ENCODE peak calls at places on chromosomes 2 and 18, in eight cellular contexts. U, X, R, I, B, H, G and D are unnamed samples.

GRCh38 chr2:152715854-152716428 is 1.3 kb downstream of the PRPF40A start:
- DNase-seq in I (no peak), R (no peak), U (no peak), B (no peak), H (no peak), G (no peak), X (no peak), D (no peak)

GRCh38 chr2:202355993-202356505 is 20.1 kb upstream of the BMPR2 start:
- DNase-seq in U (no peak), G (no peak), H (no peak), X (no peak), R (no peak), B (no peak), I (no peak), D (no peak)

GRCh38 chr2:182077451-182078142 is 91.9 kb downstream of the PPP1R1C start:
- DNase-seq in G (peak; percentile 50), X (peak; percentile 25), B (no peak), I (no peak), U (no peak), H (no peak), R (no peak), D (peak; percentile 17)

GRCh38 chr2:231393149-231394131 is 2.1 kb upstream of the B3GNT7 start:
- DNase-seq in U (no peak), G (no peak), B (no peak), I (no peak), X (peak; percentile 32), R (no peak), H (peak; percentile 49), D (no peak)

GRCh38 chr2:231133365-231134114 is 8.7 kb upstream of the HTR2B start:
- DNase-seq in R (no peak), G (no peak), H (no peak), U (no peak), I (no peak), X (no peak), B (no peak), D (no peak)

GRCh38 chr2:42923632-42924425 is 131.4 kb upstream of the HAAO start:
- DNase-seq in H (no peak), G (no peak), U (no peak), B (no peak), I (no peak), X (no peak), R (no peak), D (no peak)

GRCh38 chr2:160061533-160062282 is 707 bp downstream of the PLA2R1 start:
- DNase-seq in B (no peak), X (peak; percentile 29), R (peak; percentile 61), G (no peak), H (no peak), I (no peak), U (no peak), D (peak; percentile 15)

GRCh38 chr2:46174559-46175170 is 122.5 kb upstream of the EPAS1 start:
- DNase-seq in R (no peak), X (no peak), H (peak; percentile 18), G (no peak), I (no peak), B (no peak), U (no peak), D (no peak)

GRCh38 chr2:239294571-239295054 is 106.2 kb downstream of the HDAC4 start:
- DNase-seq in H (no peak), G (no peak), R (peak; percentile 50), I (no peak), U (no peak), X (peak; percentile 53), B (peak; percentile 59), D (no peak)

GRCh38 chr2:15776629-15776919 is 163.8 kb upstream of the MYCN start:
- DNase-seq in I (no peak), G (no peak), U (no peak), R (no peak), B (no peak), X (no peak), H (no peak), D (no peak)

GRCh38 chr2:61759718-61760117 is 94.1 kb downstream of the FAM161A start:
- DNase-seq in H (no peak), G (no peak), X (no peak), U (no peak), R (no peak), B (no peak), I (no peak), D (no peak)

GRCh38 chr2:176118606-176119370 is 2.2 kb downstream of the HOXD10 start:
- DNase-seq in X (no peak), H (no peak), B (no peak), R (no peak), U (no peak), G (no peak), I (no peak), D (no peak)

GRCh38 chr2:232336241-232336736 is 42.3 kb upstream of the ALPP start:
- DNase-seq in B (peak; percentile 52), U (peak; percentile 11), H (no peak), X (peak; percentile 14), R (peak; percentile 27), I (no peak), G (no peak), D (no peak)

GRCh38 chr2:164667566-164667965 is 46.3 kb upstream of the GRB14 start:
- DNase-seq in H (no peak), U (no peak), G (no peak), I (no peak), R (no peak), X (no peak), B (no peak), D (no peak)

GRCh38 chr2:158984554-158985207 is 16.2 kb downstream of the TANC1 start:
- DNase-seq in U (no peak), H (no peak), G (no peak), B (no peak), X (peak; percentile 62), R (no peak), I (peak; percentile 75), D (peak; percentile 44)

GRCh38 chr2:127086800-127087737 is 19.9 kb downstream of the BIN1 start:
- DNase-seq in I (peak; percentile 89), H (no peak), U (no peak), B (peak; percentile 80), X (peak; percentile 86), G (no peak), R (peak; percentile 92), D (peak; percentile 83)

GRCh38 chr18:55346961-55347740 is 240.8 kb downstream of the TCF4 start:
- DNase-seq in X (no peak), B (no peak), H (no peak), I (no peak), G (no peak), R (no peak), U (no peak), D (no peak)

GRCh38 chr18:44715245-44715644 is 34.6 kb downstream of the SETBP1 start:
- DNase-seq in H (no peak), I (no peak), R (no peak), B (peak; percentile 74), X (no peak), G (peak; percentile 68), U (no peak), D (no peak)